ENCODE peak calls at places on chromosome 12, in eight cellular contexts. B, K, Y, H, L, C, U and E are unnamed samples.

GRCh38 chr12:108647199-108647935 is 13.7 kb upstream of the SELPLG start:
- DNase-seq in B (no peak), C (no peak), H (peak; percentile 31), K (no peak), Y (no peak), U (no peak), L (no peak), E (no peak)

GRCh38 chr12:14059538-14059937 is 78.1 kb upstream of the GRIN2B start:
- DNase-seq in U (no peak), L (no peak), C (no peak), K (no peak), B (no peak), Y (no peak), H (no peak), E (no peak)

GRCh38 chr12:225012-225411 is 11.1 kb upstream of the SLC6A12 start:
- DNase-seq in B (no peak), K (no peak), U (peak; percentile 70), C (no peak), H (no peak), Y (no peak), L (no peak), E (no peak)

GRCh38 chr12:118013283-118013682 is 3.2 kb upstream of the RFC5 start:
- DNase-seq in B (no peak), K (no peak), C (no peak), H (no peak), L (no peak), Y (no peak), U (no peak), E (no peak)

GRCh38 chr12:68042212-68042699 is 53.0 kb downstream of the IFNG-AS1 start:
- DNase-seq in L (no peak), U (no peak), H (no peak), B (peak; percentile 98), C (no peak), Y (peak; percentile 17), K (peak; percentile 80), E (no peak)

GRCh38 chr12:39205969-39206368 is 237.0 kb downstream of the KIF21A start:
- DNase-seq in U (no peak), C (no peak), L (no peak), B (no peak), Y (no peak), K (no peak), H (no peak), E (no peak)

GRCh38 chr12:69000540-69001243 is 67.7 kb upstream of the CPM start:
- DNase-seq in K (no peak), C (no peak), H (no peak), L (no peak), Y (no peak), B (peak; percentile 53), U (no peak), E (no peak)

GRCh38 chr12:65742481-65742971 is 81.8 kb upstream of the HMGA2 start:
- DNase-seq in H (peak; percentile 81), C (no peak), U (no peak), L (no peak), Y (no peak), B (no peak), K (no peak), E (no peak)

GRCh38 chr12:11795910-11796459 is 146.5 kb downstream of the ETV6 start:
- DNase-seq in U (no peak), H (no peak), K (peak; percentile 75), B (peak; percentile 93), L (no peak), Y (no peak), C (no peak), E (no peak)

GRCh38 chr12:47785036-47785886 is 12.2 kb downstream of the SLC48A1 start:
- DNase-seq in L (no peak), B (no peak), U (no peak), C (no peak), H (no peak), Y (no peak), K (no peak), E (peak; percentile 77)

GRCh38 chr12:67057072-67057471 is 212.1 kb upstream of the CAND1 start:
- DNase-seq in B (no peak), U (no peak), Y (no peak), H (peak; percentile 37), L (no peak), K (no peak), C (no peak), E (no peak)

GRCh38 chr12:107317751-107318553 is 224.6 kb upstream of the CRY1 start:
- DNase-seq in B (peak; percentile 94), H (peak; percentile 92), K (peak; percentile 96), C (peak; percentile 55), U (peak; percentile 88), Y (peak; percentile 81), L (peak; percentile 76), E (peak; percentile 74)

GRCh38 chr12:46555379-46555778 is 182.8 kb upstream of the SLC38A2 start:
- DNase-seq in L (no peak), C (peak; percentile 66), B (peak; percentile 83), H (no peak), Y (no peak), K (no peak), U (no peak), E (no peak)

GRCh38 chr12:53464685-53465084 is 12.8 kb downstream of the PCBP2 start:
- DNase-seq in L (no peak), Y (no peak), C (no peak), H (no peak), U (no peak), B (no peak), K (no peak), E (no peak)

GRCh38 chr12:52834727-52835001 is 553 bp upstream of the KRT79 start:
- DNase-seq in K (no peak), H (no peak), Y (no peak), C (no peak), L (no peak), U (no peak), B (no peak), E (no peak)

GRCh38 chr12:113724703-113725556 is 241.2 kb downstream of the RBM19 start:
- DNase-seq in C (no peak), B (no peak), K (no peak), L (no peak), H (no peak), U (no peak), Y (no peak), E (no peak)

GRCh38 chr12:122021822-122022392 is at the start of gene BCL7A:
- DNase-seq in H (peak; percentile 97), B (peak; percentile 81), C (peak; percentile 48), L (peak; percentile 36), K (peak; percentile 82), Y (peak; percentile 66), U (no peak), E (peak; percentile 77)

GRCh38 chr12:98401427-98401826 is 114.0 kb upstream of the TMPO start:
- DNase-seq in H (no peak), L (no peak), C (no peak), B (no peak), K (peak; percentile 44), U (no peak), Y (no peak), E (no peak)

GRCh38 chr12:127770123-127770522 is 496.8 kb upstream of the TMEM132C start:
- DNase-seq in B (no peak), H (no peak), U (no peak), Y (no peak), K (no peak), C (no peak), L (no peak), E (no peak)

GRCh38 chr12:28709996-28710685 is 438.9 kb upstream of the FAR2 start:
- DNase-seq in K (no peak), L (no peak), Y (no peak), U (no peak), H (no peak), B (no peak), C (no peak), E (no peak)

GRCh38 chr12:110750784-110751461 is 8.2 kb upstream of the PPP1CC start:
- DNase-seq in U (peak; percentile 63), K (no peak), H (no peak), C (no peak), B (peak; percentile 56), L (no peak), Y (no peak), E (no peak)

GRCh38 chr12:54197037-54197909 is 8.5 kb upstream of the SMUG1 start:
- DNase-seq in C (no peak), B (peak; percentile 31), U (no peak), H (peak; percentile 65), Y (peak; percentile 57), L (no peak), K (no peak), E (no peak)

GRCh38 chr12:69936214-69936731 is 111.2 kb downstream of the MYRFL start:
- DNase-seq in K (no peak), H (no peak), U (no peak), C (no peak), Y (no peak), B (peak; percentile 19), L (no peak), E (no peak)

GRCh38 chr12:47094804-47095203 is 15.0 kb upstream of the AMIGO2 start:
- DNase-seq in B (peak; percentile 83), C (no peak), H (no peak), L (no peak), U (no peak), Y (no peak), K (no peak), E (no peak)

GRCh38 chr12:107955966-107956643 is 173.0 kb upstream of the WSCD2 start:
- DNase-seq in C (no peak), Y (no peak), B (no peak), U (no peak), L (no peak), H (no peak), K (peak; percentile 38), E (no peak)

GRCh38 chr12:131620520-131620919 is 90.4 kb upstream of the SFSWAP start:
- DNase-seq in Y (no peak), U (no peak), B (no peak), C (no peak), H (peak; percentile 83), K (no peak), L (no peak), E (no peak)

GRCh38 chr12:42587564-42588307 is 1.8 kb downstream of the PRICKLE1 start:
- DNase-seq in L (no peak), C (no peak), K (peak; percentile 67), H (no peak), B (no peak), Y (no peak), U (no peak), E (no peak)

GRCh38 chr12:89889051-89889450 is 180.4 kb upstream of the ATP2B1 start:
- DNase-seq in B (peak; percentile 31), U (no peak), K (no peak), H (no peak), Y (no peak), C (no peak), L (no peak), E (no peak)

GRCh38 chr12:101459642-101460346 is 15.3 kb upstream of the SPIC start:
- DNase-seq in C (peak; percentile 57), K (no peak), L (no peak), U (no peak), Y (no peak), B (peak; percentile 6), H (no peak), E (no peak)

GRCh38 chr12:3920378-3921141 is 47.4 kb upstream of the PARP11 start:
- DNase-seq in B (no peak), C (no peak), U (no peak), Y (no peak), L (no peak), H (no peak), K (no peak), E (peak; percentile 75)

GRCh38 chr12:71128191-71128590 is 29.6 kb downstream of the TSPAN8 start:
- DNase-seq in H (no peak), B (no peak), L (no peak), U (no peak), K (peak; percentile 28), Y (no peak), C (no peak), E (no peak)

GRCh38 chr12:40253936-40254335 is 29.1 kb downstream of the LRRK2 start:
- DNase-seq in C (peak; percentile 41), U (no peak), Y (no peak), H (no peak), B (no peak), L (no peak), K (no peak), E (no peak)

GRCh38 chr12:5391638-5392037 is 40.3 kb upstream of the NTF3 start:
- DNase-seq in B (no peak), U (no peak), L (no peak), Y (no peak), K (no peak), C (no peak), H (no peak), E (no peak)